ENCODE peak calls at places on chromosomes 11 and 22, in seven cellular contexts. One of them, this sample, is unnamed.
A peak's percentile ranks its signal among the peaks of the same experiment; 100 is the strongest.

GRCh38 chr11:14184548-14184947 is 174.4 kb downstream of the RRAS2 start:
- DNase-seq in HepG2: peak; percentile 5
- DNase-seq in H1: no peak
- DNase-seq in K562: no peak
- DNase-seq in SK-N-SH: no peak
- DNase-seq in HCT116: no peak
- DNase-seq in GM12878: no peak
- DNase-seq in this sample: no peak

GRCh38 chr22:27318516-27318915 is 483.0 kb downstream of the MN1 start:
- DNase-seq in HCT116: no peak
- DNase-seq in GM12878: no peak
- DNase-seq in SK-N-SH: no peak
- DNase-seq in K562: no peak
- DNase-seq in HepG2: no peak
- DNase-seq in H1: no peak
- DNase-seq in this sample: no peak

GRCh38 chr11:70498171-70498571 is 99.8 kb downstream of the CTTN start:
- DNase-seq in SK-N-SH: no peak
- DNase-seq in H1: no peak
- DNase-seq in HCT116: no peak
- DNase-seq in K562: no peak
- DNase-seq in HepG2: no peak
- DNase-seq in GM12878: no peak
- DNase-seq in this sample: no peak

GRCh38 chr11:117384045-117384444 is 56.4 kb downstream of the CEP164 start:
- DNase-seq in H1: no peak
- DNase-seq in GM12878: no peak
- DNase-seq in HCT116: no peak
- DNase-seq in SK-N-SH: no peak
- DNase-seq in K562: no peak
- DNase-seq in HepG2: peak; percentile 13
- DNase-seq in this sample: no peak

GRCh38 chr11:69364901-69365300 is 70.9 kb downstream of the MYEOV start:
- DNase-seq in GM12878: no peak
- DNase-seq in HCT116: no peak
- DNase-seq in HepG2: no peak
- DNase-seq in SK-N-SH: no peak
- DNase-seq in H1: no peak
- DNase-seq in K562: no peak
- DNase-seq in this sample: no peak

GRCh38 chr22:40922484-40923303 is 28.5 kb upstream of the RBX1 start:
- DNase-seq in SK-N-SH: peak; percentile 25
- DNase-seq in GM12878: peak; percentile 47
- DNase-seq in HCT116: peak; percentile 29
- DNase-seq in H1: no peak
- DNase-seq in HepG2: peak; percentile 40
- DNase-seq in K562: peak; percentile 17
- DNase-seq in this sample: peak; percentile 66

GRCh38 chr11:108551653-108552462 is 41.7 kb downstream of the EXPH5 start:
- DNase-seq in GM12878: no peak
- DNase-seq in H1: no peak
- DNase-seq in HCT116: peak; percentile 18
- DNase-seq in SK-N-SH: no peak
- DNase-seq in K562: peak; percentile 82
- DNase-seq in HepG2: no peak
- DNase-seq in this sample: no peak

GRCh38 chr22:25081409-25081824 is 118.2 kb upstream of the CRYBB3 start:
- DNase-seq in SK-N-SH: peak; percentile 58
- DNase-seq in GM12878: no peak
- DNase-seq in H1: no peak
- DNase-seq in K562: peak; percentile 50
- DNase-seq in HepG2: peak; percentile 56
- DNase-seq in HCT116: peak; percentile 15
- DNase-seq in this sample: peak; percentile 55

GRCh38 chr11:134780486-134781155 is 368.6 kb upstream of the B3GAT1 start:
- DNase-seq in SK-N-SH: no peak
- DNase-seq in HepG2: no peak
- DNase-seq in K562: no peak
- DNase-seq in GM12878: no peak
- DNase-seq in HCT116: no peak
- DNase-seq in H1: no peak
- DNase-seq in this sample: no peak

GRCh38 chr11:2583605-2583958 is 116.2 kb downstream of the KCNQ1OT1 start:
- DNase-seq in GM12878: no peak
- DNase-seq in SK-N-SH: peak; percentile 20
- DNase-seq in H1: no peak
- DNase-seq in HepG2: no peak
- DNase-seq in K562: no peak
- DNase-seq in HCT116: no peak
- DNase-seq in this sample: no peak

DNA sequence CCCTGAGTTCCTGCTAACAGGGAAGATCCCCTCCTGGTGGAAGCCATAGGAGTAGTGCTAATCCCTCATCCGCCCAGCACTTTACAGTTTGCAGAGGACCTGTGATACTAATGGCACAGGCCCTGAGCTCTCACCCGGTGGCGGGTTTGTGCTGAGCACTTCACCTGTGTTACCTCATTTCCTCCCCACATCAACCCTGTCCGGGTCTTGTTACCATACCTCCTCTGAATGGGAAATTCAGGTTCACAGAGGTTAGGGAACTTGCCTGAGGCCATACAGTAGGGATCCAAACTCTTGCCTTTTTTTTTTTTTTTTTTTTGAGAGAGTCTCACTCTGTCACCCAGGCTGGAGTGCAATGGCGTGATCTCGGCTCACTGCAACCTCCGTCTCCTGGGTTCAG is 25.2 kb downstream of the CAPN1 start:
- DNase-seq in HepG2: no peak
- DNase-seq in H1: no peak
- DNase-seq in SK-N-SH: no peak
- DNase-seq in GM12878: no peak
- DNase-seq in HCT116: no peak
- DNase-seq in K562: no peak
- DNase-seq in this sample: no peak
- TF ChIP-seq JUND in HepG2: no peak
- TF ChIP-seq JUND in H1: no peak
- TF ChIP-seq JUND in SK-N-SH: no peak
- TF ChIP-seq JUND in GM12878: no peak
- TF ChIP-seq JUND in HCT116: no peak
- TF ChIP-seq JUND in K562: no peak
- TF ChIP-seq JUND in this sample: no peak

DNA sequence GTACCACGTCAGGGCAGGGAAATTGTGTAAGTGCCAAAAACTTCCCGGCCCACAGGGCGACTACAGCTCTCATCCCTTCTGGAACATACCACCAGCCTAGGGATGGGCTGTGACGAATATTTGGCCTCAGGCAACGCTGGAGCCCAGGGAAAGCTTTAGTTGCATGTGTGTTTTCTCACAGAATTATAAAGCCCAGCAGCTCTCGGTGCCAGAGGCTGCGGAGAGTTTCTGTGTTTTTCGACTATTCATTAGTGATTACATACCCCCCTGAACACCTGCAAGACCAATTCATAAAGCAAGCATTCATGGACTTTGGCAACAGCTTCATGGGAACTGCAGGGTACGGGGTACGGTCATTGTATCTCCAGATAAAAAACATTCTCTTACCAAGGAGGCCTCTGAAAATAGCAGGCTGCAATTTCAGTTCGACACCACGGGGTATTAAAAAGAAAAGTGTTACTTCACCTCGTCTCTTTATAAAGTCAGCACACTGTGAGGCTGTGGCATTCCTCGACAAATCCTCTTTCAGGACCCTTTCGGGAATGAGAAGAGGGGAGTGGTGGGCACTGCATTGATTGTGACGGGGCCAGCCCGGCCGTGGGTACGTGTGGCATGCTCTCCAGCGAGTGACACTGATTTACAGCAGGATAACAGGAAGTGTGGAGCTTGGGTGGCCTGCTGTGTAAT is 243.6 kb upstream of the SORL1-AS1 start:
- DNase-seq in H1: no peak
- DNase-seq in K562: no peak
- DNase-seq in SK-N-SH: no peak
- DNase-seq in HCT116: no peak
- DNase-seq in HepG2: no peak
- DNase-seq in GM12878: no peak
- DNase-seq in this sample: no peak
- TF ChIP-seq JUND in H1: no peak
- TF ChIP-seq JUND in K562: no peak
- TF ChIP-seq JUND in SK-N-SH: no peak
- TF ChIP-seq JUND in HCT116: no peak
- TF ChIP-seq JUND in HepG2: no peak
- TF ChIP-seq JUND in GM12878: no peak
- TF ChIP-seq JUND in this sample: no peak

DNA sequence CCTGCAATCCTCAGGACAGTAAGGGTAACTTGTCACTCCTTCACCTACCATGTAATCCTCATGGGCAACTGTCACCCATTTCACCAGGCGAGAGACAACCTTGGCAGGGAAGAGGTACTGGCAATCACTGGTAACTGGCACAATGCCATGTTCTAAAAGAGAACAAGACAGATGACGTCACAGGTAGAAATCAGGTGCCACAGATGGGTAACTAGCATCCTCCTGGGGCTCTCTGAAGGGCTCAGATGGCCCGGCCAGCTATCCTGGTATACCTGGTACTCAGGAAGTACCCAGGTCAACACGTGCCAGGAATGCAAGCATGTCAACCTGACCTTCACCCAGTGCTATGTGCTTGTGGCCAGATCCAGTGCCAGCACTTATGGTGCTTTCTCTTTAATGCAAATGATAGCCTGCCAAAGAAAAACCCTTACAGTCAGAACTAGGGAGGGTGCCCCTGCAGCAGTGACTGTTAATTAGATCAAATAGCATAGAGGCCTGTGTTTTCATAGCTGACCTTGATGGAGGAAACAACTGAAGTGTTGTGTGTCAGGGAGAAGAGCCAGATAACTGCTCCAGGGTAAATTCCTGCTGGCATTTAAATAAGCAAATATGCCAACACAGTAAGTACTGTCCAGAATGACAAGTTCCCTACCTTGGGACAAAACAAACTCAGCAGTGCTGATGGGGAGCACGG is 36.2 kb downstream of the THOC5 start:
- DNase-seq in HepG2: no peak
- DNase-seq in SK-N-SH: peak; percentile 35
- DNase-seq in GM12878: no peak
- DNase-seq in K562: no peak
- DNase-seq in H1: no peak
- DNase-seq in HCT116: no peak
- DNase-seq in this sample: peak; percentile 95
- TF ChIP-seq JUND in HepG2: no peak
- TF ChIP-seq JUND in SK-N-SH: no peak
- TF ChIP-seq JUND in GM12878: no peak
- TF ChIP-seq JUND in K562: no peak
- TF ChIP-seq JUND in H1: no peak
- TF ChIP-seq JUND in HCT116: no peak
- TF ChIP-seq JUND in this sample: no peak

GRCh38 chr11:67612751-67613150 is 6.0 kb downstream of the NDUFV1 start:
- DNase-seq in GM12878: no peak
- DNase-seq in K562: no peak
- DNase-seq in H1: no peak
- DNase-seq in HCT116: no peak
- DNase-seq in HepG2: no peak
- DNase-seq in SK-N-SH: no peak
- DNase-seq in this sample: no peak
- TF ChIP-seq JUND in GM12878: no peak
- TF ChIP-seq JUND in K562: no peak
- TF ChIP-seq JUND in H1: no peak
- TF ChIP-seq JUND in HCT116: no peak
- TF ChIP-seq JUND in HepG2: no peak
- TF ChIP-seq JUND in SK-N-SH: no peak
- TF ChIP-seq JUND in this sample: no peak

DNA sequence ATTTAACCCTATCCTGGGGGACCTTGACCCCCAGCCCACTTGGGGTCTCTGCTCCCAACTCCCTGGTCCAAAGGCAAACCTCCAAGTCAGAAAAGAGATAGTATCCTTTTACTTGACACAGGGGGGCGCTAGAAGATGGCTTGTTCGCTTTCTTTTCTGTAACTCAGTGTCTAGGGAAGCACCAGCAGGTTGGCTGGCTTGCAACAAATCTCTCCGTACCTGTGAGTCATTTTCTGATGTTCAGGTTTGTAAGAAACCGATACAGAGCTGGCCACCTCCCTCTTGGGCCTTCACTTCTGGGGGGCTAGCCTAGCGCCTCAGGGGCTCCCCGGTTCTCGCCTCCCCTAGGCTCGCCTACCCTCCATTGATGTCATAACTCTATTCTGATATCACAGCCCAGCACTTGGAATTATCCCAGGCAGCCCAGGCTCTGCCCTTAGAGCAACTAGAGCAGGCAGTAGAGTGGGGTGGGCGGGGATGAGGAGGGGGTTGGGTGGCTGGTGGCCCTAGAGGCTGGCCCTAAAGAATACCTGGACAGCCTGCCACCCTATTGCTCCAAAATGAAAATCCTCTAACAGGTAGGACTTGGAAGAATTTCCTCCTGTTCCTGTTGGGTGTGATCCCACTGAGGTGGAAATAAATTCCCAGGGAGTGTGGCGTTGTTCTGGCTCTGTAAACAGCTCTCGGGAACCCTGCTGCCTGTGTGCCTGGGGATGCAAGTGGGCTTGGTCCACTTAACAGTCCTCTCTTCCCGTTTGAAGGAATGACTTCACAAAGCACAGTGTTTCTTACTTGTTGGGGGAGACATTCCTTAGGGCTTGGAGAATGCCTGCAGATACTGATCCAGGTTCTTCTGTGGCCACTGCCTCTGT is 69.4 kb downstream of the OSBP2 start:
- DNase-seq in SK-N-SH: peak; percentile 72
- DNase-seq in K562: peak; percentile 49
- DNase-seq in H1: peak; percentile 21
- DNase-seq in HepG2: peak; percentile 70
- DNase-seq in HCT116: peak; percentile 59
- DNase-seq in GM12878: no peak
- DNase-seq in this sample: peak; percentile 80
- TF ChIP-seq JUND in SK-N-SH: no peak
- TF ChIP-seq JUND in K562: no peak
- TF ChIP-seq JUND in H1: peak; percentile 41
- TF ChIP-seq JUND in HepG2: no peak
- TF ChIP-seq JUND in HCT116: no peak
- TF ChIP-seq JUND in GM12878: no peak
- TF ChIP-seq JUND in this sample: no peak

DNA sequence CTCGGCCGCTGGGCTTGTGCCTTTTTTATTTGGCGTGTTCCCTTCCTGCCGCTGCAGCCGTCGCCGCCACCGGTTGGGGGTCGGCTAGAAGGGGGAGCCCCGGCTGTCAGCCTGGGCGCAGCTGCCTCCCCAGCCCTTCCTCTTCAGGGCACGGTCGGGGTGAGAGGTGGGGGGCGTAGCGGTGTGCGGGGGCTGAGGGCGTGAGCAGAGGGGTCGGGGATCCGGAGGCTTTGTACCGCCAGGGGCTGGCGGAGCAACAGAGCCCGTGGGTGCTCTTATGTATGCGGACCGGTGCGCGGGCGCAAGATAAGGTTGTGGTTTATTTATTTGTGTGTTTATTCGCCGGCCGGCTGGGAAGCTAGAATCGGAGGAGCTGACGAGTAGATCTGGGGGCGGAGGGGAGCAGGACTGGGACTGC is 482 bp downstream of the ZBTB16 start:
- DNase-seq in HCT116: no peak
- DNase-seq in SK-N-SH: no peak
- DNase-seq in K562: peak; percentile 27
- DNase-seq in H1: no peak
- DNase-seq in HepG2: no peak
- DNase-seq in GM12878: no peak
- DNase-seq in this sample: peak; percentile 19
- TF ChIP-seq JUND in HCT116: no peak
- TF ChIP-seq JUND in SK-N-SH: no peak
- TF ChIP-seq JUND in K562: no peak
- TF ChIP-seq JUND in H1: no peak
- TF ChIP-seq JUND in HepG2: no peak
- TF ChIP-seq JUND in GM12878: no peak
- TF ChIP-seq JUND in this sample: no peak

This sample was measured in T47D.